ENCODE peak calls at places on chromosomes 11 and 22, in four cellular contexts. One of them, this sample, is unnamed.
A peak's percentile ranks its signal among the peaks of the same experiment; 100 is the strongest.

GRCh38 chr22:22666307-22667091 is 22.1 kb downstream of the GGTLC2 start:
- DNase-seq in GM23338: peak; percentile 68
- DNase-seq in hepatocyte: peak; percentile 74
- DNase-seq in MM.1S: peak; percentile 87
- DNase-seq in this sample: peak; percentile 75

GRCh38 chr11:112963368-112963955 is 2.2 kb downstream of the NCAM1 start:
- DNase-seq in hepatocyte: peak; percentile 27
- DNase-seq in GM23338: peak; percentile 15
- DNase-seq in MM.1S: no peak
- DNase-seq in this sample: no peak

GRCh38 chr11:44315947-44316387 is 6.0 kb upstream of the ALX4 start:
- DNase-seq in MM.1S: no peak
- DNase-seq in hepatocyte: peak; percentile 63
- DNase-seq in GM23338: peak; percentile 64
- DNase-seq in this sample: no peak

GRCh38 chr11:108203075-108203474 is 19.4 kb downstream of the NPAT start:
- DNase-seq in MM.1S: no peak
- DNase-seq in GM23338: no peak
- DNase-seq in hepatocyte: no peak
- DNase-seq in this sample: no peak

GRCh38 chr22:32528984-32529982 is 54.7 kb downstream of the FBXO7 start:
- DNase-seq in MM.1S: peak; percentile 75
- DNase-seq in hepatocyte: peak; percentile 90
- DNase-seq in GM23338: peak; percentile 93
- DNase-seq in this sample: peak; percentile 56

GRCh38 chr11:44443836-44444769 is 121.4 kb upstream of the CD82 start:
- DNase-seq in hepatocyte: no peak
- DNase-seq in GM23338: peak; percentile 55
- DNase-seq in MM.1S: no peak
- DNase-seq in this sample: no peak

GRCh38 chr11:62472063-62472884 is 53.4 kb downstream of the SCGB1A1 start:
- DNase-seq in MM.1S: no peak
- DNase-seq in GM23338: no peak
- DNase-seq in hepatocyte: peak; percentile 68
- DNase-seq in this sample: no peak

GRCh38 chr22:44423556-44423955 is 74.5 kb downstream of the RTL6 start:
- DNase-seq in MM.1S: no peak
- DNase-seq in hepatocyte: no peak
- DNase-seq in GM23338: no peak
- DNase-seq in this sample: no peak

GRCh38 chr11:62392944-62393628 is 25.7 kb upstream of the SCGB1A1 start:
- DNase-seq in hepatocyte: peak; percentile 51
- DNase-seq in MM.1S: peak; percentile 62
- DNase-seq in GM23338: no peak
- DNase-seq in this sample: peak; percentile 55

GRCh38 chr11:11081786-11082185 is 223.9 kb upstream of the ZBED5 start:
- DNase-seq in hepatocyte: no peak
- DNase-seq in GM23338: peak; percentile 27
- DNase-seq in MM.1S: no peak
- DNase-seq in this sample: no peak

GRCh38 chr11:123020968-123021367 is 39.3 kb upstream of the BSX start:
- DNase-seq in GM23338: peak; percentile 88
- DNase-seq in hepatocyte: peak; percentile 66
- DNase-seq in MM.1S: peak; percentile 69
- DNase-seq in this sample: peak; percentile 62

GRCh38 chr11:134513585-134514120 is 101.6 kb upstream of the B3GAT1 start:
- DNase-seq in hepatocyte: no peak
- DNase-seq in GM23338: no peak
- DNase-seq in MM.1S: no peak
- DNase-seq in this sample: no peak

GRCh38 chr11:13896175-13896989 is 66.1 kb upstream of the SPON1 start:
- DNase-seq in MM.1S: no peak
- DNase-seq in GM23338: no peak
- DNase-seq in hepatocyte: peak; percentile 44
- DNase-seq in this sample: no peak

GRCh38 chr11:64787526-64788320 is 9.4 kb upstream of the SF1 start:
- DNase-seq in GM23338: peak; percentile 90
- DNase-seq in hepatocyte: peak; percentile 79
- DNase-seq in MM.1S: peak; percentile 47
- DNase-seq in this sample: peak; percentile 63

GRCh38 chr11:8784936-8785335 is 102.3 kb downstream of the RPL27A start:
- DNase-seq in MM.1S: no peak
- DNase-seq in GM23338: no peak
- DNase-seq in hepatocyte: no peak
- DNase-seq in this sample: no peak

GRCh38 chr11:77668760-77669159 is 31.2 kb upstream of the CLNS1A start:
- DNase-seq in GM23338: no peak
- DNase-seq in hepatocyte: no peak
- DNase-seq in MM.1S: no peak
- DNase-seq in this sample: no peak

GRCh38 chr11:88806410-88806809 is 259.4 kb downstream of the GRM5 start:
- DNase-seq in MM.1S: no peak
- DNase-seq in GM23338: no peak
- DNase-seq in hepatocyte: no peak
- DNase-seq in this sample: no peak

GRCh38 chr11:74312321-74312720 is 881 bp upstream of the P4HA3 start:
- DNase-seq in hepatocyte: no peak
- DNase-seq in MM.1S: no peak
- DNase-seq in GM23338: no peak
- DNase-seq in this sample: no peak

GRCh38 chr11:34439521-34440258 is 956 bp downstream of the CAT start:
- DNase-seq in GM23338: no peak
- DNase-seq in hepatocyte: no peak
- DNase-seq in MM.1S: no peak
- DNase-seq in this sample: peak; percentile 16

GRCh38 chr22:41449321-41449720 is 2.7 kb upstream of the TOB2 start:
- DNase-seq in GM23338: no peak
- DNase-seq in hepatocyte: no peak
- DNase-seq in MM.1S: no peak
- DNase-seq in this sample: peak; percentile 15

GRCh38 chr11:40380871-40381270 is 1078.6 kb downstream of the LRRC4C start:
- DNase-seq in GM23338: no peak
- DNase-seq in hepatocyte: no peak
- DNase-seq in MM.1S: no peak
- DNase-seq in this sample: no peak

GRCh38 chr11:19603771-19604170 is 108.9 kb upstream of the NAV2 start:
- DNase-seq in MM.1S: no peak
- DNase-seq in GM23338: no peak
- DNase-seq in hepatocyte: no peak
- DNase-seq in this sample: no peak

GRCh38 chr11:126548576-126549272 is 193.2 kb downstream of the ST3GAL4 start:
- DNase-seq in hepatocyte: no peak
- DNase-seq in GM23338: no peak
- DNase-seq in MM.1S: no peak
- DNase-seq in this sample: no peak

GRCh38 chr11:86218125-86219081 is 26.1 kb upstream of the EED start:
- DNase-seq in MM.1S: peak; percentile 74
- DNase-seq in hepatocyte: peak; percentile 83
- DNase-seq in GM23338: peak; percentile 91
- DNase-seq in this sample: peak; percentile 67

GRCh38 chr11:3984896-3985295 is 109.7 kb upstream of the RRM1 start:
- DNase-seq in GM23338: peak; percentile 63
- DNase-seq in hepatocyte: peak; percentile 10
- DNase-seq in MM.1S: no peak
- DNase-seq in this sample: peak; percentile 50

GRCh38 chr11:8963569-8964323 is 496 bp downstream of the TMEM9B start:
- DNase-seq in hepatocyte: peak; percentile 88
- DNase-seq in MM.1S: peak; percentile 82
- DNase-seq in GM23338: peak; percentile 92
- DNase-seq in this sample: peak; percentile 78

GRCh38 chr11:35327829-35328228 is 91.5 kb downstream of the SLC1A2 start:
- DNase-seq in GM23338: no peak
- DNase-seq in hepatocyte: no peak
- DNase-seq in MM.1S: no peak
- DNase-seq in this sample: no peak

GRCh38 chr22:45775062-45775461 is 103.4 kb downstream of the ATXN10 start:
- DNase-seq in MM.1S: no peak
- DNase-seq in hepatocyte: no peak
- DNase-seq in GM23338: no peak
- DNase-seq in this sample: no peak

GRCh38 chr11:73664894-73665293 is 18.5 kb downstream of the PLEKHB1 start:
- DNase-seq in MM.1S: no peak
- DNase-seq in GM23338: no peak
- DNase-seq in hepatocyte: no peak
- DNase-seq in this sample: no peak

GRCh38 chr11:61053198-61053597 is 49.1 kb upstream of the CD5 start:
- DNase-seq in GM23338: no peak
- DNase-seq in hepatocyte: no peak
- DNase-seq in MM.1S: no peak
- DNase-seq in this sample: no peak

GRCh38 chr11:8318536-8318935 is 54.9 kb upstream of the LMO1 start:
- DNase-seq in GM23338: peak; percentile 87
- DNase-seq in MM.1S: no peak
- DNase-seq in hepatocyte: no peak
- DNase-seq in this sample: peak; percentile 5

GRCh38 chr22:48179571-48180546 is 1417.4 kb downstream of the TBC1D22A start:
- DNase-seq in MM.1S: no peak
- DNase-seq in GM23338: no peak
- DNase-seq in hepatocyte: no peak
- DNase-seq in this sample: no peak

GRCh38 chr22:20008221-20008995 is 8.2 kb downstream of the ARVCF start:
- DNase-seq in MM.1S: no peak
- DNase-seq in GM23338: no peak
- DNase-seq in hepatocyte: no peak
- DNase-seq in this sample: no peak
- TF ChIP-seq EZH2phosphoT487 in MM.1S: no peak
- TF ChIP-seq EZH2phosphoT487 in GM23338: no peak
- TF ChIP-seq EZH2phosphoT487 in hepatocyte: no peak
- TF ChIP-seq EZH2phosphoT487 in this sample: no peak

GRCh38 chr11:103910721-103911120 is 125.7 kb upstream of the DDI1 start:
- DNase-seq in GM23338: peak; percentile 4
- DNase-seq in MM.1S: no peak
- DNase-seq in hepatocyte: no peak
- DNase-seq in this sample: no peak

GRCh38 chr11:103906291-103906850 is 130.1 kb upstream of the DDI1 start:
- DNase-seq in MM.1S: no peak
- DNase-seq in hepatocyte: no peak
- DNase-seq in GM23338: no peak
- DNase-seq in this sample: peak; percentile 41

GRCh38 chr11:103907136-103907535 is 129.3 kb upstream of the DDI1 start:
- DNase-seq in GM23338: no peak
- DNase-seq in MM.1S: no peak
- DNase-seq in hepatocyte: no peak
- DNase-seq in this sample: no peak

GRCh38 chr11:103904324-103904667 is 132.1 kb upstream of the DDI1 start:
- DNase-seq in GM23338: no peak
- DNase-seq in hepatocyte: no peak
- DNase-seq in MM.1S: peak; percentile 21
- DNase-seq in this sample: peak; percentile 71

GRCh38 chr11:103907548-103908455 is 128.6 kb upstream of the DDI1 start:
- DNase-seq in hepatocyte: no peak
- DNase-seq in GM23338: no peak
- DNase-seq in MM.1S: peak; percentile 23
- DNase-seq in this sample: peak; percentile 44
- TF ChIP-seq EZH2phosphoT487 in hepatocyte: no peak
- TF ChIP-seq EZH2phosphoT487 in GM23338: no peak
- TF ChIP-seq EZH2phosphoT487 in MM.1S: no peak
- TF ChIP-seq EZH2phosphoT487 in this sample: no peak

GRCh38 chr11:128632151-128632791 is 44.9 kb upstream of the ETS1 start:
- DNase-seq in GM23338: peak; percentile 88
- DNase-seq in hepatocyte: peak; percentile 68
- DNase-seq in MM.1S: peak; percentile 75
- DNase-seq in this sample: peak; percentile 90
- TF ChIP-seq EZH2phosphoT487 in GM23338: no peak
- TF ChIP-seq EZH2phosphoT487 in hepatocyte: no peak
- TF ChIP-seq EZH2phosphoT487 in MM.1S: no peak
- TF ChIP-seq EZH2phosphoT487 in this sample: no peak

DNA sequence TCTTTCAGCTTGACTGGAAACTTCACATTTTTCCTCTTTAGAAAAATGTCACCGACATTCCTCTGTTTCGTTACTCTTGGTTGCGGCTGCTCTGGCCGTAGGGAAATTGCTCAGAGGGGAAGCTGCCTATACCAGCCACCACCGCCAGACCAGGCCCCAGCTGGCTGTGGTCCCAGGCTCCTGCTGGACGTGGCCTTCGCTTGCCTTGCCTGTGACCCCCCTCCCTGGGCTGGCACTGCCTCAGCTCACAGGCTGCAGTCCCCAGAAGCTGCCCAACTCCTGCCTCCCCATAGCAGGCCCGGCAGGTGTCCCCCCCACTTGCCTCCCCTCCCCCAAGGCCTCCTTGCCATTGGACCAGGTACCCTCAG is 197.7 kb downstream of the MN1 start:
- DNase-seq in hepatocyte: no peak
- DNase-seq in GM23338: peak; percentile 47
- DNase-seq in MM.1S: no peak
- DNase-seq in this sample: no peak
- TF ChIP-seq EZH2phosphoT487 in hepatocyte: no peak
- TF ChIP-seq EZH2phosphoT487 in GM23338: no peak
- TF ChIP-seq EZH2phosphoT487 in MM.1S: no peak
- TF ChIP-seq EZH2phosphoT487 in this sample: no peak

DNA sequence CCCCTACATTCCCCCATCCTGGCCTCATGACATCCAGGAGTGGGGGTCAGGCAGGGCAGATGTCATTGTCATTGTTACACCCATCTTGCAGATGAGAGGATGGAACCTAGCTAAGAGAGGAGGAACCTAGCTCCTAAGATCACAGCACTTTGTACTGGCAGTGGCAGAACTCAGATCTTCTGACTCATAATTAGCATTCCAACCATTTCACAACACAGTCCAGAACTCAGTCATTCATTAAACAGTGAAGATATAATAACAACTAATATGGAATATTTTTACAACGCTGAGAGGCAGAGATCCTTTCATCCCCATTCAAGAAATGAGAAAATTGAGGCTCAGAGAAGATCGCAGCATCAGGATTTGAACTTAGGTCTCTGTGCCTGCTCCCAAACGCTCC is 127.8 kb downstream of the CHST1 start:
- DNase-seq in hepatocyte: no peak
- DNase-seq in GM23338: no peak
- DNase-seq in MM.1S: no peak
- DNase-seq in this sample: no peak
- TF ChIP-seq EZH2phosphoT487 in hepatocyte: no peak
- TF ChIP-seq EZH2phosphoT487 in GM23338: no peak
- TF ChIP-seq EZH2phosphoT487 in MM.1S: no peak
- TF ChIP-seq EZH2phosphoT487 in this sample: no peak

GRCh38 chr22:35299217-35299716 is 427 bp upstream of the TOM1 start:
- DNase-seq in hepatocyte: peak; percentile 61
- DNase-seq in MM.1S: peak; percentile 38
- DNase-seq in GM23338: no peak
- DNase-seq in this sample: peak; percentile 57
- TF ChIP-seq EZH2phosphoT487 in hepatocyte: no peak
- TF ChIP-seq EZH2phosphoT487 in MM.1S: no peak
- TF ChIP-seq EZH2phosphoT487 in GM23338: no peak
- TF ChIP-seq EZH2phosphoT487 in this sample: no peak

This sample was measured in OCI-LY7.